ENCODE peak calls at places on chromosomes 16 and 17, in eight cellular contexts. Y is ovary, I is NB4, F is A549, C is AG09309, V is lower leg skin, D is left lung, A is bronchial epithelial cell. P is an unnamed sample.

GRCh38 chr17:79778504-79779087 is 648 bp downstream of the CBX2 start:
- DNase-seq in F (no peak), Y (peak; percentile 59), C (no peak), V (no peak), D (peak; percentile 81), A (no peak), I (peak; percentile 80), P (no peak)

GRCh38 chr16:58116529-58116928 is 12.7 kb downstream of the CFAP20 start:
- DNase-seq in F (no peak), C (no peak), D (no peak), V (no peak), A (no peak), Y (no peak), I (no peak), P (no peak)

GRCh38 chr16:14635394-14636145 is 2.8 kb downstream of the BFAR start:
- DNase-seq in F (no peak), D (no peak), Y (no peak), I (no peak), V (no peak), A (no peak), C (no peak), P (no peak)

GRCh38 chr17:1727876-1728630 is 3.5 kb downstream of the WDR81 start:
- DNase-seq in V (no peak), Y (peak; percentile 32), I (no peak), D (peak; percentile 80), A (no peak), F (no peak), C (no peak), P (no peak)

GRCh38 chr16:46715769-46716305 is 26.4 kb downstream of the ORC6 start:
- DNase-seq in V (no peak), C (no peak), A (no peak), Y (no peak), D (no peak), I (no peak), F (no peak), P (no peak)

GRCh38 chr17:38672788-38673713 is 1.7 kb downstream of the EPOP start:
- DNase-seq in I (no peak), F (no peak), A (no peak), C (no peak), Y (peak; percentile 28), D (no peak), V (no peak), P (no peak)

GRCh38 chr17:11551442-11551841 is 46.8 kb upstream of the DNAH9 start:
- DNase-seq in V (no peak), Y (no peak), C (no peak), A (no peak), D (no peak), F (no peak), I (no peak), P (no peak)

GRCh38 chr17:78789149-78789662 is 7.1 kb upstream of the CYTH1 start:
- DNase-seq in C (no peak), A (peak; percentile 15), F (no peak), I (no peak), Y (peak; percentile 14), D (no peak), V (no peak), P (no peak)

GRCh38 chr17:29133146-29133713 is 47.0 kb downstream of the MYO18A start:
- DNase-seq in D (peak; percentile 39), C (no peak), A (no peak), Y (no peak), V (no peak), F (peak; percentile 50), I (peak; percentile 76), P (no peak)

GRCh38 chr17:12554251-12554650 is 111.4 kb upstream of the MYOCD start:
- DNase-seq in Y (no peak), I (no peak), F (no peak), A (no peak), V (no peak), D (no peak), C (no peak), P (no peak)

GRCh38 chr16:62711797-62712196 is 675.6 kb upstream of the CDH8 start:
- DNase-seq in F (no peak), I (peak; percentile 12), C (no peak), D (no peak), V (no peak), Y (no peak), A (no peak), P (no peak)
- TF ChIP-seq CTCF in F (no peak), I (peak; percentile 25), C (no peak), D (no peak), V (no peak), Y (no peak), A (no peak), P (no peak)

GRCh38 chr16:22813946-22814325 is at the start of gene HS3ST2:
- DNase-seq in F (no peak), A (peak; percentile 45), V (peak; percentile 21), D (peak; percentile 65), C (no peak), I (no peak), Y (no peak), P (no peak)
- TF ChIP-seq CTCF in F (no peak), A (peak; percentile 41), V (no peak), D (no peak), C (no peak), I (no peak), Y (no peak), P (no peak)

GRCh38 chr16:23348579-23349469 is 46.7 kb downstream of the SCNN1B start:
- DNase-seq in C (no peak), Y (no peak), I (peak; percentile 29), A (no peak), D (no peak), F (peak; percentile 53), V (no peak), P (no peak)
- TF ChIP-seq CTCF in C (no peak), Y (no peak), I (peak; percentile 21), A (no peak), D (no peak), F (no peak), V (no peak), P (no peak)

DNA sequence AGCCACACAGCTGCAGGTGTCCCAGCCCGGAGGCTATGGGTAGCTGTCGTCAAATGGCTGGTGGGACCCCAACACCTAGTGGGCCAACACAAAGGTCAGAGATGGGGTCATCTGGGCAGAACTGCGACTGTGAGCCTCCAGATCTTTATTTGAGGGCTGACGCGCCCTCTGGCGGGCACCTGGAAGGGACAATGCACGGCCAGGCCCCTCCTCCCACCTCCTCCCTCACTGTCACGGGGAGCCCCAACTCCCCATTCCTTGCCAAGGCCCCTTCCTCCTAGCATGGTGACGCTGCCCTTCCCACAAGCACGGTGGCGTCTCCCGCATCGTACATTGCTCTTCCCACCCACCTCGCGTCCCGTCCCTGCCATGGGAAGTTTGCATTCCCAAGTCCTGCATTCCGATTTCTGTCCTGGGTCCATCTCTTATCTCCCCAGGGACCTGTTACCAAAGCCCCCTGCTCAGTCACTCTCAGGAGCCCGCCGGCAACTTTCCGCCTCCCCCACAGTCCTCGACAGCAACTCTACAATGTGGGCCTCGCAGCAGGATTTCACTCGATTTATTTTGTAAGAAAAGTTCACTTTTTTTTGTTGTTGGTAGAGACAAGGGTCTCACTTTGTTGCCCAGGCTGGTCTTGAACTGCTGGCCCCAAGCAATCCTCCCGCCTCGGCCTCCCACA is 1.0 kb downstream of the TLE7 start:
- DNase-seq in A (no peak), D (no peak), C (no peak), Y (no peak), V (no peak), I (peak; percentile 24), F (no peak), P (no peak)
- TF ChIP-seq CTCF in A (peak; percentile 10), D (no peak), C (peak; percentile 11), Y (no peak), V (no peak), I (peak; percentile 67), F (no peak), P (no peak)